ENCODE peak calls at places on chromosomes 12 and 14, in ten cellular contexts. J is cardiac muscle cell; V is C1 segment of cervical spinal cord; R is AML-193; X is posterior vena cava; A is heart left ventricle; O is stimulated activated CD4-positive, alpha-beta T cell treated with anti-CD3 and anti-CD28 coated beads, Interleukin-1b, Interleukin-23, amount 100 ng/mL, for 4 hours; D is memory B cell; H is pancreas; Q is activated B cell treated with CpG ODN at 0.5 μM for 24 hours. Z is an unnamed sample.

GRCh38 chr12:51240971-51241370 is 2.3 kb downstream of the DAZAP2 start:
- DNase-seq in O (no peak), J (no peak), Q (no peak), H (no peak), X (no peak), D (no peak), V (no peak), A (no peak), R (no peak), Z (no peak)

GRCh38 chr14:54338696-54339317 is 58.0 kb upstream of the CDKN3 start:
- DNase-seq in A (no peak), O (no peak), D (no peak), V (no peak), X (no peak), R (peak; percentile 10), H (no peak), J (peak; percentile 80), Q (no peak), Z (no peak)

GRCh38 chr14:51540364-51540763 is 111.3 kb upstream of the FRMD6 start:
- DNase-seq in Q (no peak), J (peak; percentile 30), O (no peak), X (no peak), V (no peak), D (no peak), R (no peak), H (no peak), A (no peak), Z (no peak)

GRCh38 chr12:122969657-122970056 is 3.4 kb upstream of the ABCB9 start:
- DNase-seq in D (no peak), H (no peak), R (no peak), J (no peak), V (no peak), Q (no peak), X (no peak), O (no peak), A (no peak), Z (no peak)

GRCh38 chr12:107200394-107200793 is 107.0 kb upstream of the CRY1 start:
- DNase-seq in A (no peak), R (no peak), O (no peak), J (peak; percentile 2), H (no peak), V (no peak), Q (no peak), X (no peak), D (no peak), Z (no peak)

GRCh38 chr12:8065991-8066594 is at the start of gene C3AR1:
- DNase-seq in J (peak; percentile 73), Q (no peak), O (no peak), D (no peak), R (peak; percentile 91), A (no peak), V (no peak), H (no peak), X (no peak), Z (peak; percentile 78)

GRCh38 chr12:4579305-4580097 is 17.5 kb downstream of the DYRK4 start:
- DNase-seq in A (no peak), D (no peak), J (peak; percentile 22), H (no peak), R (no peak), X (no peak), V (no peak), O (no peak), Q (no peak), Z (no peak)

GRCh38 chr12:108570743-108571603 is 8.6 kb downstream of the ISCU start:
- DNase-seq in Q (no peak), O (no peak), X (peak; percentile 45), V (no peak), D (no peak), J (peak; percentile 75), H (no peak), R (peak; percentile 28), A (peak; percentile 1), Z (no peak)

GRCh38 chr12:130920119-130920703 is 33.5 kb upstream of the ADGRD1 start:
- DNase-seq in Q (no peak), A (no peak), D (no peak), X (no peak), V (no peak), J (no peak), O (no peak), R (no peak), H (no peak), Z (no peak)

GRCh38 chr12:12128665-12129064 is 57.9 kb downstream of the BCL2L14 start:
- DNase-seq in J (no peak), H (no peak), R (no peak), V (no peak), D (no peak), A (no peak), Q (no peak), O (no peak), X (no peak), Z (no peak)

GRCh38 chr14:102777711-102778615 is 714 bp downstream of the TRAF3 start:
- DNase-seq in J (peak; percentile 38), A (peak; percentile 9), H (peak; percentile 11), R (no peak), O (no peak), Q (peak; percentile 53), D (peak; percentile 60), V (no peak), X (peak; percentile 83), Z (no peak)

GRCh38 chr12:60209933-60210332 is 614.1 kb downstream of the SLC16A7 start:
- DNase-seq in D (no peak), R (no peak), Q (no peak), J (no peak), X (no peak), O (no peak), H (no peak), A (no peak), V (no peak), Z (no peak)

GRCh38 chr14:62694075-62694474 is 351.2 kb downstream of the KCNH5 start:
- DNase-seq in J (peak; percentile 91), V (no peak), Q (no peak), X (no peak), O (no peak), A (no peak), R (no peak), H (no peak), D (no peak), Z (no peak)

GRCh38 chr14:40417777-40418401 is 985.7 kb upstream of the FBXO33 start:
- DNase-seq in R (peak; percentile 46), D (no peak), X (no peak), V (no peak), J (peak; percentile 10), O (no peak), H (peak; percentile 3), Q (no peak), A (no peak), Z (no peak)

GRCh38 chr12:219891-220352 is 6.0 kb upstream of the SLC6A12 start:
- DNase-seq in O (peak; percentile 5), A (peak; percentile 40), D (peak; percentile 29), R (peak; percentile 74), J (peak; percentile 51), X (peak; percentile 91), Q (no peak), H (peak; percentile 69), V (no peak), Z (peak; percentile 7)

GRCh38 chr12:130526813-130527212 is 189.1 kb downstream of the PIWIL1 start:
- DNase-seq in V (no peak), H (no peak), Q (no peak), X (no peak), A (no peak), O (no peak), D (no peak), J (no peak), R (no peak), Z (no peak)

GRCh38 chr12:4899361-4899760 is 10.3 kb upstream of the KCNA1 start:
- DNase-seq in Q (no peak), A (no peak), X (no peak), H (no peak), D (no peak), O (no peak), R (no peak), V (no peak), J (no peak), Z (no peak)

GRCh38 chr12:87953257-87953860 is 75.8 kb downstream of the C12orf50 start:
- DNase-seq in O (no peak), A (no peak), H (no peak), J (peak; percentile 68), D (no peak), R (peak; percentile 23), X (no peak), V (no peak), Q (no peak), Z (no peak)

GRCh38 chr12:122870867-122871664 is 24.9 kb downstream of the VPS37B start:
- DNase-seq in V (no peak), R (no peak), J (peak; percentile 77), D (no peak), Q (peak; percentile 14), A (no peak), H (no peak), X (peak; percentile 76), O (no peak), Z (no peak)

GRCh38 chr12:2796187-2796663 is 1.5 kb downstream of the FKBP4 start:
- DNase-seq in V (no peak), O (no peak), Q (no peak), X (no peak), A (no peak), H (no peak), D (no peak), R (no peak), J (no peak), Z (no peak)

GRCh38 chr14:91155626-91156089 is 41.8 kb downstream of the DGLUCY start:
- DNase-seq in V (no peak), O (no peak), A (no peak), Q (no peak), J (no peak), D (no peak), R (no peak), X (peak; percentile 37), H (no peak), Z (no peak)